ENCODE peak calls at places on chromosomes 4 and X, in five cellular contexts. Z is left lung; E is CD4-positive, CD25-positive, alpha-beta regulatory T cell; Y is substantia nigra; H is PC-9. N is an unnamed sample.

GRCh38 chr4:111630705-111631104 is 514.5 kb upstream of the FAM241A start:
- DNase-seq in Z (no peak), H (no peak), E (no peak), Y (no peak), N (no peak)

GRCh38 chr4:26284536-26284935 is 36.3 kb upstream of the RBPJ start:
- DNase-seq in Z (no peak), H (peak), Y (no peak), E (no peak), N (no peak)

GRCh38 chr4:111453216-111453615 is 692.0 kb upstream of the FAM241A start:
- DNase-seq in Z (no peak), E (no peak), Y (no peak), H (no peak), N (no peak)

GRCh38 chr4:106695846-106696245 is 327.3 kb upstream of the GIMD1 start:
- DNase-seq in E (no peak), Y (no peak), Z (no peak), H (no peak), N (no peak)

GRCh38 chr4:121428721-121429120 is 47.9 kb upstream of the QRFPR start:
- DNase-seq in Z (no peak), H (no peak), Y (no peak), E (no peak), N (no peak)

GRCh38 chr4:151658959-151659593 is 101.7 kb downstream of the GATB start:
- DNase-seq in Y (no peak), H (no peak), E (peak), Z (no peak), N (no peak)

GRCh38 chr4:153706519-153706918 is 22.4 kb downstream of the TLR2 start:
- DNase-seq in Z (no peak), E (no peak), H (no peak), Y (no peak), N (no peak)

GRCh38 chrX:72081605-72082320 is 50.0 kb downstream of the RTL5 start:
- DNase-seq in Z (no peak), E (no peak), H (no peak), Y (no peak), N (no peak)

GRCh38 chr4:29539226-29539625 is 1180.9 kb upstream of the PCDH7 start:
- DNase-seq in H (no peak), E (no peak), Y (no peak), Z (no peak), N (no peak)

GRCh38 chr4:29536745-29537144 is 1183.4 kb upstream of the PCDH7 start:
- DNase-seq in Y (no peak), Z (no peak), H (no peak), E (no peak), N (no peak)

GRCh38 chr4:29541757-29542156 is 1178.4 kb upstream of the PCDH7 start:
- DNase-seq in Z (peak), E (no peak), H (no peak), Y (no peak), N (no peak)

GRCh38 chr4:29540439-29541102 is 1179.6 kb upstream of the PCDH7 start:
- DNase-seq in Z (no peak), Y (no peak), E (no peak), H (no peak), N (no peak)
- H3K27ac ChIP-seq in Z (no peak), Y (no peak), E (no peak), H (no peak), N (no peak)

GRCh38 chr4:53465891-53466290 is 88.5 kb downstream of the FIP1L1 start:
- DNase-seq in Z (no peak), H (no peak), Y (no peak), E (no peak), N (no peak)

GRCh38 chr4:53461244-53461643 is 83.8 kb downstream of the FIP1L1 start:
- DNase-seq in Z (no peak), Y (no peak), E (no peak), H (no peak), N (no peak)

GRCh38 chr4:53459548-53459947 is 82.1 kb downstream of the FIP1L1 start:
- DNase-seq in Y (no peak), Z (no peak), E (no peak), H (no peak), N (no peak)

GRCh38 chr4:53463340-53463739 is 85.9 kb downstream of the FIP1L1 start:
- DNase-seq in Y (no peak), E (no peak), H (no peak), Z (no peak), N (no peak)

DNA sequence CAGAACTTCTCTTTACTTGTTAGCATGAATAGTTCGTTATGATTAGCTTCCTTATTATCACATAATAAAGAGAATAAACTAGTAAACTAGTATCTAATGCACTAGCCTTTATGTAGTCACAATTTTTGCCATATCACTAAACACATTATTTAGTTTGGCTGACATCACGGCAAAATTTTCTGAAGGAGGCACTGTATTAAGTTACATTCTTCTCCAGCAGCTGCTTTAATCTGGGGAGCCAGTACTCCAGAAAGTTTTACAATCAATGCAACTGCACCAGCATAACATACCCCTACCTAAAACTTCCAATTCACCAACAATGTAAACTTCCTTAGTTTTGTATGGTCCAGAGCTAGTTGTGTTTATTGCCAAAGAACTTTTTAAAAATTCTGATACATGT is 87.8 kb downstream of the FIP1L1 start:
- DNase-seq in H (no peak), E (no peak), Z (no peak), Y (no peak), N (no peak)
- H3K27ac ChIP-seq in H (no peak), E (no peak), Z (no peak), Y (no peak), N (no peak)

GRCh38 chr4:13445841-13446790 is 38.0 kb downstream of the RAB28 start:
- DNase-seq in Y (no peak), H (no peak), Z (no peak), E (no peak), N (no peak)
- H3K27ac ChIP-seq in Y (no peak), H (no peak), Z (no peak), E (no peak), N (no peak)

GRCh38 chr4:108465886-108466491 is 154.4 kb upstream of the RPL34 start:
- DNase-seq in E (no peak), H (no peak), Z (no peak), Y (no peak), N (no peak)

DNA sequence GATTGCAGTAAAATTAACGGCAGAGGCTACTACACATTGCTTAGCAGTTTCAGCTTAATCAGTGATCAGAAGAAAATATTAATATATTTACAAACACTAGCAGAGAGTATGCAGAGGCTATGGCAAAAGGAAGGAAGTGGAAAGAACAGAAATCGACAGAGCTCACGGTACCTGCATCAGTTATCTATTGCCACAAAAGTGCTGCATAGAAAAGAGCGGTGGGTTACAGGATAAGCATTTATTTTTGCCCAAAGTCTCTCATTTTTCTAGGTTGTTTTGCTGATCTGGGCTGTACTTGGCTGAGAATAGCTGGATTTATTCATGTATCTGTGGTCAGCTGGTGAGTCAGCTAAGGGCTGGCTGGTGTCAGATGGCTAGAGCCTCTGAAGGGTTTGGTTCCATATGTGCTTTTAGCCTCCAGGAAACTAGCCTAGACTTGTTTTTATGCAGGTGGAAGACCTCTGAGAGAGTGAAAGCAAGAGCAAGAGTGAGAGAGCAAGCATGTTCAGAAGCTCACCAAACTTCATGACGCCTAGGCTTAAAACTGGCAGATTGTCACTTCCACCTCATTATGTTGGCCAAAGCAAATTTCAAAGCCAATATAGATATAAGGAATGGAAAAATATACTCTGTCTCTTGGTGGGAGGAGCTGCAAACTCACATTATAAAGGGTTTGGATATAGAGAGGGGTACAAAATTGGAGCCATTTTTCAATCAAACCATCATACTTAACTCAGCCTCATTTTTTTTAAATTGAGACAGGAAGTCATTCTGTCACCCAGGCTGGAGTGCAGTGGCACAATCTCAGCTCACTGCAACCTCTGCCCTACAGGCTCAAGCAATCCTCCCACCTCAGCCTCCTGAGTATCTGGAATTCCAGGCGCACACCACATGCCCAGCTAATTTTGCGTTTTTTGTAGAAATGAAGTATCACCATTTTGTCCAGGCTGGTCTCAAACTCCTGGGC is 153.2 kb upstream of the RPL34 start:
- DNase-seq in E (peak), Y (no peak), Z (no peak), H (peak), N (no peak)
- H3K27ac ChIP-seq in E (no peak), Y (no peak), Z (no peak), H (no peak), N (no peak)

DNA sequence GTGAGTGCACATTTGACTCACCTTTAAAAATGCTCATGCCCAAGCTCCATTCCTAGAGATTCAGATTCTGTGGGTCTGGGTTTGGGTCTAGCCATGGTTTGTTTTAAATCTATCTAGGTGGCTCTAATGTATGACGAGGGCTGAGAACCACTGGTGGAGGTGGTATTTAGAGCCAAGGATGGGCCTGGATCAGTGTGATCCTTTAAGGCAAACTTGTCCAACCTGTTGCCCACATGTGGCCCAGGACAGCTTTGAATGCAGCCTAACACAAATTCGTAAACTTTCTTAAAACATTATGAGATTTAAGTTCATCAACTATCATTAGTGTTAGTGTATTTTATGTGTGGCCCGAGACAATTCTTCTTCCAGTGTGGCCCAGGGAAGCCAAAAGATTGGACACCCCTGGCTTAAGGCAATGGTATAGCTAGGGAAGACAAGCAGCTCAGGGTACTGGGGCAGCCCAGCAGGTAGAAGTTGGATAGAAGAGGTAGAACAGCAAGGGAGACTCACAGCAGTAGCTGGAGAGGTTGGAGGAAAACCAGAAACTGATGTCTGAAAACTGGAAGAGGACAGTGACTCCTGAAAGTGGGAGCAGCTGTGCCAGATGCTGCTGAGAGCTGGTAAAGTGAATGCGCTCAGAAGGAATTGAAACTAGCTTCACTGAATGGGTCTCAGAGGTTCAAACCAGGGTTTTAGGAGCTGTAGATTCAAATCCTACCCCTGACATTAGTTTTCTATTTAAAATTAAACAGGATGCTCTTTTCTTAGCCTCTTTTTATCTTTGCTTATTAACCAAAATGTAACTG is 18.2 kb downstream of the ADD1 start:
- DNase-seq in Y (no peak), Z (no peak), E (no peak), H (no peak), N (no peak)
- H3K27ac ChIP-seq in Y (peak), Z (peak), E (no peak), H (no peak), N (peak)

DNA sequence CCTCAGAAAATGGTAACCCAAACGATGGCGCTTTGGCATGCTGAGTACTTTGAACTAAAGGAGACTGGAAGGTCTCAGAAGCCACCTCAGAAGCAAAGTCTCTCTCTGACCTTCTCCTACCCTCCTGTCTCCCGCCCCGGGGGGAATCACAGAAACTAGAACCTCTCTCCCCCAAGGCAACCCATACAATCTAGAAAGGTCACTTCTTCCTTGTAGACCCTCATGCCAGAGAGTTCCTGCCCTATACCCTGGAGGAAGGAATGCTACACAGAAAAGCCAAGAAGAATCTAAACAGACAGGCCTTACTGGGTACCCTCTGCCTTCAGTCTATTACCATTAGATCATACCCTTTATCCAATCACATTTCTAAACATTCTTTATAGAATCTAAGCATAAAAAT is 8.5 kb downstream of the PLAC1 start:
- DNase-seq in Y (no peak), Z (no peak), E (no peak), H (no peak), N (no peak)
- H3K27ac ChIP-seq in Y (no peak), Z (no peak), E (no peak), H (no peak), N (no peak)

DNA sequence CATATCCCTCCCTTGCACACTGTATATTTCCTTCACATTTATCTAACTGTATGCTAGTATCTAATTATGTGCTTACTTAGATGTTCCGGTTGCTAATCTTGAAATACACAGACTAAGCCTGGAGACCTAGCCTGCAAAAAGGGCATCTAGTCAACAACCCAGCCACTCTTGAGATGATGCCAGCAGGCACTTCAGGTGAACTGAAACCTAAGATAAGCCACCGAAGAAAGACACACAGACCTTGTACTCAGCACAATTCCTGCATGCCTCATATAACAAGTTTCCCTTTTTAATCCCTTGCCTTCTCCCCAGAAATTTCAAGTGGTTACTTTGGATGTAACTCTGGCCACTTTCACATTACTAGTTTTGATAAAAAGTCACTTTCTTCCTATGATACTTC is 2506.6 kb downstream of the ARAP2 start:
- DNase-seq in E (no peak), Z (no peak), H (no peak), Y (no peak), N (no peak)
- H3K27ac ChIP-seq in E (no peak), Z (no peak), H (no peak), Y (no peak), N (no peak)

GRCh38 chr4:158159718-158160094 is 13.1 kb downstream of the GASK1B start:
- DNase-seq in H (no peak), E (no peak), Z (no peak), Y (no peak), N (no peak)
- H3K27ac ChIP-seq in H (no peak), E (no peak), Z (no peak), Y (no peak), N (no peak)

GRCh38 chrX:136667446-136668168 is 19.6 kb downstream of the CD40LG start:
- DNase-seq in Z (no peak), E (no peak), H (no peak), Y (no peak), N (no peak)

GRCh38 chrX:136666088-136666487 is 18.1 kb downstream of the CD40LG start:
- DNase-seq in Y (no peak), E (no peak), Z (no peak), H (no peak), N (no peak)

GRCh38 chrX:136662976-136663375 is 15.0 kb downstream of the CD40LG start:
- DNase-seq in Z (no peak), H (no peak), Y (no peak), E (peak), N (no peak)

GRCh38 chrX:136662104-136662503 is 14.1 kb downstream of the CD40LG start:
- DNase-seq in Y (no peak), Z (no peak), E (peak), H (no peak), N (no peak)

GRCh38 chrX:136665258-136665900 is 17.4 kb downstream of the CD40LG start:
- DNase-seq in Y (no peak), H (no peak), E (no peak), Z (no peak), N (no peak)
- H3K27ac ChIP-seq in Y (no peak), H (no peak), E (no peak), Z (peak), N (no peak)

GRCh38 chrX:148426467-148426866 is 74.0 kb upstream of the AFF2 start:
- DNase-seq in E (no peak), H (no peak), Y (no peak), Z (no peak), N (no peak)
- H3K27ac ChIP-seq in E (no peak), H (no peak), Y (no peak), Z (no peak), N (no peak)

N was measured in prostate gland.